ENCODE peak calls at places on chromosomes 5 and 9, in eight cellular contexts. S is lung, F is HCT116, X is Peyer's patch, V is tibial artery, L is psoas muscle, C is DND-41, Q is A549. Y is an unnamed sample. For H3K4me1, the result is how much of the 10 kb centered on the place peaks cover.

GRCh38 chr5:98769256-98770157 is 4.0 kb upstream of the RGMB start:
- DNase-seq in C (peak), X (peak), L (peak), F (no peak), Q (peak), V (peak), S (no peak), Y (peak)

GRCh38 chr9:99234618-99235017 is 12.5 kb downstream of the SEC61B start:
- DNase-seq in X (no peak), L (no peak), S (no peak), C (no peak), F (no peak), V (no peak), Q (no peak), Y (no peak)

GRCh38 chr5:31197183-31197582 is 3.7 kb downstream of the CDH6 start:
- DNase-seq in X (no peak), L (no peak), Q (no peak), V (no peak), F (no peak), S (no peak), C (no peak), Y (no peak)

GRCh38 chr9:126701820-126702500 is 88.2 kb downstream of the LMX1B start:
- DNase-seq in X (peak), C (no peak), F (no peak), S (no peak), V (peak), L (no peak), Q (no peak), Y (no peak)

GRCh38 chr9:108637340-108637739 is 218.4 kb downstream of the ACTL7B start:
- DNase-seq in S (no peak), C (no peak), Q (no peak), V (no peak), X (no peak), F (no peak), L (no peak), Y (no peak)

GRCh38 chr9:13427587-13427986 is 148.1 kb upstream of the MPDZ start:
- DNase-seq in F (no peak), X (no peak), V (no peak), S (no peak), Q (peak), C (no peak), L (no peak), Y (no peak)

GRCh38 chr5:142235870-142236672 is 88.8 kb downstream of the SPRY4 start:
- DNase-seq in S (no peak), Q (no peak), V (no peak), L (no peak), X (no peak), C (no peak), F (no peak), Y (no peak)

GRCh38 chr5:54525226-54525625 is 7.7 kb downstream of the SNX18 start:
- DNase-seq in X (no peak), L (no peak), V (no peak), F (no peak), C (no peak), S (no peak), Q (no peak), Y (no peak)

GRCh38 chr9:80028501-80028900 is 456.7 kb downstream of the TLE4 start:
- DNase-seq in C (no peak), F (no peak), S (no peak), V (no peak), Q (no peak), X (no peak), L (no peak), Y (peak)

GRCh38 chr5:123865641-123866040 is 353.7 kb downstream of the CSNK1G3 start:
- DNase-seq in V (no peak), Q (no peak), C (no peak), L (no peak), F (no peak), X (no peak), S (no peak), Y (no peak)

GRCh38 chr5:136890431-136891148 is 525.2 kb upstream of the TRPC7 start:
- DNase-seq in S (no peak), F (no peak), C (no peak), V (no peak), Q (no peak), L (no peak), X (no peak), Y (no peak)

GRCh38 chr9:136687721-136688223 is 515 bp upstream of the AGPAT2 start:
- DNase-seq in X (peak), Q (no peak), L (peak), C (peak), S (peak), V (no peak), F (no peak), Y (peak)

GRCh38 chr9:108434502-108434901 is 421.3 kb downstream of the ACTL7B start:
- DNase-seq in L (no peak), F (no peak), X (no peak), Q (no peak), C (no peak), V (no peak), S (no peak), Y (no peak)

GRCh38 chr5:138656916-138657315 is 81.7 kb upstream of the HSPA9 start:
- DNase-seq in X (no peak), L (no peak), S (no peak), F (no peak), Q (no peak), V (no peak), C (no peak), Y (no peak)

GRCh38 chr5:87541668-87542067 is 128.9 kb upstream of the CCNH start:
- DNase-seq in X (no peak), V (no peak), S (no peak), L (no peak), Q (no peak), F (no peak), C (no peak), Y (no peak)

GRCh38 chr5:124402144-124402581 is 344.3 kb downstream of the ZNF608 start:
- DNase-seq in S (peak), C (no peak), L (no peak), V (peak), X (peak), F (no peak), Q (no peak), Y (no peak)

GRCh38 chr5:93570294-93571110 is 10.5 kb downstream of the NR2F1-AS1 start:
- DNase-seq in L (peak), X (no peak), F (no peak), S (no peak), Q (no peak), V (no peak), C (no peak), Y (no peak)

GRCh38 chr5:58262226-58262625 is 197.7 kb downstream of the PLK2 start:
- DNase-seq in L (no peak), S (no peak), Q (no peak), C (no peak), F (no peak), X (no peak), V (no peak), Y (no peak)

GRCh38 chr5:163948086-163948666 is 442.8 kb downstream of the MAT2B start:
- DNase-seq in V (no peak), X (no peak), F (no peak), L (no peak), S (no peak), Q (no peak), C (no peak), Y (no peak)

GRCh38 chr9:19102181-19102630 is 498 bp downstream of the HAUS6 start:
- DNase-seq in V (no peak), C (peak), L (peak), F (no peak), X (peak), S (no peak), Q (peak), Y (no peak)

GRCh38 chr9:121860744-121861143 is 209.3 kb downstream of the DAB2IP start:
- DNase-seq in L (no peak), F (no peak), X (no peak), C (no peak), Q (no peak), S (no peak), V (peak), Y (no peak)

GRCh38 chr5:14665110-14665822 is 748 bp downstream of the OTULIN start:
- DNase-seq in F (no peak), L (peak), Q (peak), X (peak), C (peak), S (no peak), V (no peak), Y (peak)

GRCh38 chr9:81669011-81669739 is 20.2 kb downstream of the TLE1 start:
- DNase-seq in V (no peak), S (no peak), X (no peak), Q (no peak), C (no peak), F (no peak), L (no peak), Y (no peak)

GRCh38 chr9:110541950-110542349 is 37.6 kb downstream of the SVEP1 start:
- DNase-seq in F (no peak), S (no peak), X (no peak), Q (no peak), C (no peak), V (no peak), L (no peak), Y (no peak)

GRCh38 chr5:53403758-53404157 is 76.7 kb upstream of the FST start:
- DNase-seq in C (no peak), Q (no peak), S (no peak), L (no peak), F (no peak), V (no peak), X (no peak), Y (no peak)

GRCh38 chr9:16726023-16726422 is 144.4 kb downstream of the BNC2 start:
- DNase-seq in F (no peak), S (no peak), C (no peak), X (no peak), V (no peak), L (no peak), Q (no peak), Y (no peak)

GRCh38 chr9:99035313-99035712 is 69.6 kb upstream of the TGFBR1 start:
- DNase-seq in C (no peak), S (no peak), Q (no peak), X (no peak), V (no peak), F (no peak), L (no peak), Y (no peak)

GRCh38 chr9:71647094-71647591 is 121.2 kb downstream of the CEMIP2 start:
- DNase-seq in S (peak), L (peak), V (peak), F (peak), X (peak), C (peak), Q (no peak), Y (no peak)

GRCh38 chr5:88881566-88881965 is 1.4 kb downstream of the MEF2C start:
- DNase-seq in L (no peak), S (no peak), V (no peak), X (no peak), Q (no peak), F (no peak), C (no peak), Y (no peak)

GRCh38 chr5:21817668-21818419 is 1035.3 kb downstream of the CDH12 start:
- DNase-seq in L (no peak), V (no peak), F (no peak), S (no peak), C (no peak), X (no peak), Q (no peak), Y (no peak)
- TF ChIP-seq CTCF in L (peak), V (no peak), F (peak), S (no peak), C (peak), X (no peak), Q (no peak), Y (no peak)

GRCh38 chr9:130884542-130885421 is 11.8 kb downstream of the QRFP start:
- DNase-seq in X (no peak), L (peak), V (no peak), F (no peak), Q (no peak), C (no peak), S (no peak), Y (no peak)

GRCh38 chr9:130887494-130888144 is 9.0 kb downstream of the QRFP start:
- DNase-seq in L (no peak), V (no peak), Q (no peak), X (no peak), S (no peak), F (no peak), C (no peak), Y (no peak)

GRCh38 chr9:130886981-130887380 is 9.6 kb downstream of the QRFP start:
- DNase-seq in L (no peak), X (no peak), S (no peak), F (no peak), Q (no peak), C (no peak), V (no peak), Y (no peak)

GRCh38 chr9:130884111-130884531 is 12.5 kb downstream of the QRFP start:
- DNase-seq in F (no peak), X (no peak), V (no peak), S (no peak), C (no peak), Q (no peak), L (peak), Y (no peak)

GRCh38 chr9:130885422-130886375 is 10.9 kb downstream of the QRFP start:
- DNase-seq in C (no peak), Q (no peak), F (no peak), X (no peak), V (no peak), L (peak), S (no peak), Y (peak)
- H3K4me1 ChIP-seq in C (under half), Q (under half), F (under half), X (under half), V (under half), L (under half), S (under half), Y (under half)

GRCh38 chr9:116156621-116157314 is 3.2 kb downstream of the PAPPA start:
- DNase-seq in S (peak), V (peak), C (no peak), L (peak), X (peak), Q (peak), F (no peak), Y (peak)

GRCh38 chr9:116154334-116154975 is 864 bp downstream of the PAPPA start:
- DNase-seq in S (no peak), L (peak), F (no peak), Q (no peak), V (no peak), C (no peak), X (no peak), Y (peak)

GRCh38 chr9:116155700-116156045 is 2.1 kb downstream of the PAPPA start:
- DNase-seq in S (no peak), L (no peak), Q (no peak), X (no peak), C (no peak), V (no peak), F (no peak), Y (no peak)

GRCh38 chr9:116153765-116154333 is at the start of gene PAPPA:
- DNase-seq in F (no peak), Q (no peak), V (no peak), L (no peak), X (no peak), S (no peak), C (no peak), Y (no peak)

DNA sequence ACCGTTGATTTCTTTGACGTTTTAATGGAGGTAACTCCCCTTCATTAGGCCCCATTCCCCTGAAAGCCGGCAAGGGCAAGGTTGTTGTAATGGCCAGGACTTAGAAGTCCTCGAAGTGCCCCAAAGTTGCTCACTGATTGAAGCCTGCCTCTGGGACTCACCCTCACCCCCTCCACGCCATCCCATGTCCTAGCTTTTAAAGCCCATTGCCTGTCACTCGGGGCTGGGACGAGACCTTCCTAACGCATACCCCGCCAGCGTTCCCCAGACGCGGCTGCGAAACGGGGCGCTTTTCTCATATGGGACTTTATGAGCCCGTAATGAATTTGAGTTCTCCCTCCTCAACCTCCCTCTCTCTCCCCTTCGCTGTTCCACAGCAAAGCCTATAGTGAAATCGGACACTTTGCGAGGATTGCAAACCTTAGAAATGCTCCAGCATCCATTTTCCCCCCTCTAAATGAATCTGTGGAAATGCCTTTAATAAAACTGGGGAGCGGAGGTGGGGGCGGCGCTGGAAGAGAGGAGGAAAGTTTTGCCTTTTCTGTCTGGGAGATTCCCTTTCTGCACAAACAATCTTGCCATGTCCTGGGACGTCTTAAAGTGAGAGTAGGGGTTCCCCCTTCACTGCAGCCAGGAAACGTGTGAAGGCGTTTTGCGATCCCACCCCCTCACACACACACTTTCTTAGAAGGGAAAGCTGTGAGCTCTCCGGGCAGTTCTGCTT is 1.5 kb downstream of the PAPPA start:
- DNase-seq in C (no peak), Q (no peak), X (no peak), V (peak), F (no peak), L (no peak), S (no peak), Y (peak)
- H3K27ac ChIP-seq in C (no peak), Q (peak), X (peak), V (peak), F (no peak), L (no peak), S (peak), Y (no peak)

GRCh38 chr5:34789021-34789531 is 49.9 kb upstream of the TTC23L start:
- DNase-seq in C (no peak), Q (no peak), X (no peak), F (no peak), S (no peak), L (no peak), V (peak), Y (no peak)
- TF ChIP-seq CTCF in C (no peak), Q (no peak), X (no peak), F (no peak), S (no peak), L (no peak), V (no peak), Y (no peak)

GRCh38 chr5:150640311-150641005 is at the start of gene SYNPO:
- DNase-seq in Q (peak), S (peak), F (no peak), L (peak), X (peak), C (no peak), V (peak), Y (peak)
- H3K4me1 ChIP-seq in Q (half or more), S (under half), F (half or more), L (half or more), X (half or more), C (under half), V (half or more), Y (half or more)

GRCh38 chr9:114691956-114692295 is 9.9 kb upstream of the TEX48 start:
- DNase-seq in V (no peak), Q (no peak), C (no peak), X (no peak), S (no peak), L (no peak), F (no peak), Y (no peak)

GRCh38 chr9:114693248-114693895 is 11.4 kb upstream of the TEX48 start:
- DNase-seq in Q (no peak), V (no peak), L (no peak), C (no peak), S (no peak), X (no peak), F (no peak), Y (no peak)

GRCh38 chr9:114694146-114694545 is 12.2 kb upstream of the TEX48 start:
- DNase-seq in V (no peak), S (no peak), F (no peak), X (no peak), Q (no peak), C (no peak), L (no peak), Y (no peak)

GRCh38 chr9:114696814-114697544 is 15.0 kb upstream of the TEX48 start:
- DNase-seq in X (no peak), V (no peak), L (no peak), Q (no peak), C (no peak), S (no peak), F (no peak), Y (no peak)

GRCh38 chr9:114694719-114695269 is 12.8 kb upstream of the TEX48 start:
- DNase-seq in L (no peak), F (no peak), V (no peak), X (no peak), C (no peak), S (no peak), Q (no peak), Y (no peak)
- H3K27ac ChIP-seq in L (no peak), F (no peak), V (no peak), X (no peak), C (no peak), S (no peak), Q (peak), Y (no peak)

DNA sequence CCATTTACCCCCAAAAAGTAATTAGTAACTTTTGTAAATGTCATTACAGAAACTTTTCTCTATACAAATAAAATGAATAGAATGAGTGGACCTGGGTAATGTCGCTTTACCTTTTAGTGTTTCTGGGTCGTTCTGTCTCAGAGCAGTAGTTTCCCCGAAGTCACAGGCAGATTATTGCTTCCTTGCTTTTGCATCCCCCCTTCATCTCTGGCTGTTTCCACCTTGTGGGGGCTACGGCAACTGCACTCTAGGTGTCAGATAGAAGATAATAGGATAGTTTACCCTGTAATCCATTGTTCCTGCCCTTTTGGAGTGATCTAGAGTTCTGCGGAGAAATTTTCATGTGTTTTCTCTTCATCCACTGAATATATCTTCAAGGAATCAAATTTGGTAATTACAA is 68.7 kb downstream of the PRR16 start:
- DNase-seq in X (no peak), F (peak), C (peak), V (no peak), L (no peak), Q (peak), S (no peak), Y (no peak)
- TF ChIP-seq CTCF in X (no peak), F (peak), C (peak), V (no peak), L (no peak), Q (no peak), S (no peak), Y (no peak)

GRCh38 chr5:80124519-80124918 is 89.4 kb downstream of the THBS4 start:
- DNase-seq in C (no peak), Q (no peak), V (no peak), L (no peak), X (no peak), F (no peak), S (no peak), Y (no peak)

GRCh38 chr5:80125022-80125961 is 90.1 kb downstream of the THBS4 start:
- DNase-seq in V (no peak), F (no peak), C (no peak), X (no peak), S (no peak), Q (no peak), L (no peak), Y (no peak)

GRCh38 chr5:80124111-80124510 is 89.0 kb downstream of the THBS4 start:
- DNase-seq in X (no peak), S (no peak), V (no peak), Q (no peak), F (no peak), L (no peak), C (no peak), Y (no peak)

GRCh38 chr5:80127037-80127642 is 92.0 kb downstream of the THBS4 start:
- DNase-seq in Q (no peak), L (no peak), X (no peak), C (no peak), F (no peak), S (no peak), V (no peak), Y (no peak)

DNA sequence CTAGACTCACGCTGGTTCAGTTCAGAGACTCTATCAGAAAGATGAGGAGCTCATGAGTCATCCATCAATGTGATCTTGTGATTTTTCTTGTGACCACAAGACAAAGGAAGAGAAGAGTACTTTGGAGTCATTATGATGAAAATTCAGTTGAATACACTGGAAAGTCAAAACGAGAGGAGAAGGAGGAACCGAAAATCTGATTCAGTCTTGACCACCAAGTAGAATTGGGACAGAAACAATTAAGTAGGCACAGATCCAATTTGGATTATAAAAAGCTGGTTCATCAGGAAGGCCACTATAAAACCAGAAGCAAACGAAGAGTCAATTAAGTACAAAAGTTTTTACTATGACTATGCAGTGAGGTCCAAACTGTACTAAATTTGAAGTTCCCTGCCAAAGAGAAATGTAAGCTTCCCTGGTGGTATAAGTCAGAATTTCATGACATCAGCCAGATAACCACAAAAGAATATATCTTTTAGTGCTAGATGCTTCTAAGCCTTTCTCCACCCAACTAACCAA is 90.9 kb downstream of the THBS4 start:
- DNase-seq in L (no peak), V (no peak), F (peak), C (no peak), Q (no peak), X (no peak), S (no peak), Y (no peak)
- H3K4me1 ChIP-seq in L (under half), V (under half), F (under half), C (under half), Q (under half), X (under half), S (under half), Y (under half)